ENCODE peak calls at places on chromosomes 1 and 21, in eight cellular contexts. W is left lung, I is WERI-Rb-1, S is neural crest cell, Q is tibial artery, Y is Peyer's patch, F is RWPE2, V is heart left ventricle. D is an unnamed sample.

GRCh38 chr1:3634059-3634800 is 9.4 kb downstream of the TPRG1L start:
- DNase-seq in W (peak; percentile 49), I (no peak), S (no peak), Q (no peak), Y (no peak), F (no peak), V (no peak), D (no peak)

GRCh38 chr1:221217029-221217428 is 337.8 kb downstream of the HLX start:
- DNase-seq in W (no peak), I (no peak), S (no peak), Q (no peak), Y (no peak), F (no peak), V (peak; percentile 48), D (no peak)

GRCh38 chr1:71490432-71490831 is 409.6 kb upstream of the ZRANB2 start:
- DNase-seq in W (no peak), I (no peak), S (no peak), Q (no peak), Y (no peak), F (no peak), V (no peak), D (no peak)

GRCh38 chr1:36717431-36717830 is 234.7 kb upstream of the CSF3R start:
- DNase-seq in W (no peak), I (no peak), S (no peak), Q (no peak), Y (no peak), F (no peak), V (no peak), D (no peak)

GRCh38 chr1:119188926-119189325 is 48.5 kb upstream of the WARS2 start:
- DNase-seq in W (no peak), I (no peak), S (no peak), Q (no peak), Y (no peak), F (no peak), V (no peak), D (no peak)

GRCh38 chr1:43206721-43207228 is 34.6 kb downstream of the CFAP57 start:
- DNase-seq in W (peak; percentile 78), I (no peak), S (no peak), Q (no peak), Y (no peak), F (peak; percentile 93), V (peak; percentile 62), D (peak; percentile 72)

GRCh38 chr1:201171063-201172036 is 17.1 kb upstream of the TMEM9 start:
- DNase-seq in W (peak; percentile 85), I (peak; percentile 99), S (peak; percentile 16), Q (no peak), Y (peak; percentile 41), F (no peak), V (peak; percentile 42), D (no peak)

GRCh38 chr21:44286716-44287632 is 1.3 kb downstream of the AIRE start:
- DNase-seq in W (peak; percentile 74), I (no peak), S (no peak), Q (no peak), Y (no peak), F (no peak), V (peak; percentile 16), D (no peak)

GRCh38 chr1:186958520-186958919 is 129.8 kb downstream of the PLA2G4A start:
- DNase-seq in W (no peak), I (no peak), S (no peak), Q (no peak), Y (no peak), F (no peak), V (no peak), D (no peak)

GRCh38 chr1:204358145-204358544 is 1.6 kb downstream of the PLEKHA6 start:
- DNase-seq in W (no peak), I (peak; percentile 78), S (no peak), Q (no peak), Y (no peak), F (no peak), V (no peak), D (no peak)

GRCh38 chr1:54221113-54221834 is 21.3 kb downstream of the MRPL37 start:
- DNase-seq in W (no peak), I (no peak), S (no peak), Q (no peak), Y (no peak), F (no peak), V (no peak), D (no peak)

GRCh38 chr1:54221867-54222484 is 22.0 kb downstream of the MRPL37 start:
- DNase-seq in W (no peak), I (no peak), S (no peak), Q (no peak), Y (no peak), F (no peak), V (no peak), D (no peak)

GRCh38 chr1:54219688-54220003 is 19.7 kb downstream of the MRPL37 start:
- DNase-seq in W (no peak), I (no peak), S (no peak), Q (no peak), Y (no peak), F (no peak), V (no peak), D (no peak)

GRCh38 chr1:54220004-54220811 is 20.2 kb downstream of the MRPL37 start:
- DNase-seq in W (no peak), I (no peak), S (no peak), Q (no peak), Y (no peak), F (no peak), V (peak; percentile 84), D (no peak)

GRCh38 chr1:54218883-54219687 is 19.1 kb downstream of the MRPL37 start:
- DNase-seq in W (no peak), I (peak; percentile 44), S (no peak), Q (no peak), Y (no peak), F (no peak), V (no peak), D (no peak)
- TF ChIP-seq CTCF in W (no peak), I (no peak), S (no peak), Q (no peak), Y (no peak), F (no peak), V (no peak), D (no peak)

GRCh38 chr1:64241069-64241468 is 37.6 kb downstream of the UBE2U start:
- DNase-seq in W (no peak), I (no peak), S (no peak), Q (no peak), Y (no peak), F (no peak), V (no peak), D (no peak)

GRCh38 chr1:64243757-64244080 is 40.3 kb downstream of the UBE2U start:
- DNase-seq in W (no peak), I (peak; percentile 24), S (no peak), Q (no peak), Y (no peak), F (no peak), V (no peak), D (no peak)

GRCh38 chr1:64245495-64245894 is 42.1 kb downstream of the UBE2U start:
- DNase-seq in W (no peak), I (no peak), S (no peak), Q (no peak), Y (no peak), F (no peak), V (no peak), D (no peak)

GRCh38 chr1:64240209-64240608 is 36.8 kb downstream of the UBE2U start:
- DNase-seq in W (no peak), I (no peak), S (no peak), Q (no peak), Y (no peak), F (no peak), V (no peak), D (no peak)

DNA sequence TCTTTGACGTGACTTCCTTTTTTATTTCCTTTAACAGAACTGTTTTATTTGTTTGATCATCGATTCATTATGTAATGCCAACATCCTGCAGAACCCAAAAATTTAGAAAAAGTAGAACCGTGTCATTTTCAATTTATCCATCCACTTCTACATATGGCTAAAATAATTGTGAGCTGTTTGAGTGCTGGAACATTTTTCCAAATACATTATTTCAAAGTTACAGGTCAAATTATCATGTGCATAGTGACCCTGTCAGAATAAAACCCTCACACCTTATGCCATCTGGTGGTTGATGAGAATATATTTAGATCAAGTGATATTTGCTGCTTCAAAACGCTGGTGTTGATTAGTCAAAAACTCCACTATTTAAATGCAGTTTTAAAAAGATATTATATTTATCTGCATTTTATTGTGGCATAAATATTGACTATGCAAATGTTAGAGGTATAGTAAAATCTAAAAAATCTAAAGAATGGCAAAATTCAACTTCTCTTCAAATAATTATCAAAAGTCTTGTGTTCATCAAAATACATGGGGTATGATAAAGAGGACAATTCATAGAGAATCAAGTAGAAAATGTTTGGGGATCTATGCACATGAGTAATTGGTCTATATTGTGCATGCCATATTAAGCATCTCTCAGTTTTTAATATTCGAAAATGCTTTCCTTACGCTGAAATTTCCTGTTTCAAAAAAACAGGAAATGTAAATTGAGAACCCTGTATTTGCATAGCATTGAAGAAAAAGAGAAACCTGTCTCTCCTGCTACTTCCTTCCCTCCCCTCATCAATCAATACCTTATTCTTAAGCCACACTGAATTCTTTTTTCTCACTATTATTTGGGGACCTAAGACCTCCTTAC is 39.7 kb downstream of the UBE2U start:
- DNase-seq in W (no peak), I (no peak), S (no peak), Q (no peak), Y (no peak), F (no peak), V (no peak), D (no peak)
- TF ChIP-seq CTCF in W (no peak), I (peak; percentile 5), S (peak; percentile 77), Q (peak; percentile 84), Y (peak; percentile 58), F (peak; percentile 79), V (peak; percentile 45), D (peak; percentile 60)

DNA sequence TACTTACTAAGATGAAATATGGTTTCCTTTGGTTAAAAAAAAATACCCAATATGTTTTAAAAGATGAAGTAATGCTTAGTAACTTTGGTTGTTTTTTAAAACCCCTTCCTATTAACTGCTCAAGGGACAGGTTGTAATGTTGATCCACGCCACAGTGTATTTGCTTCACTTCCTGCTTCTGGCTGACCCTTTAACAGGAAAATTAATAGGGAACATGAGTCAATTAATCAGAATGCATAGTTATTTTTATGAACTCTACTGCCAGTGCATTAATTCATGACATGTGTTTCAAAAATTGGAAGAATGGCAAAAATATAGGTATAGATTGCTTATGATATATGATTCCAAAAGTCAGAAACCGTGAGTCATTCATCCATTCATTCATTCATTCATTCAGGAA is 204.9 kb downstream of the SETD4 start:
- DNase-seq in W (no peak), I (no peak), S (no peak), Q (no peak), Y (no peak), F (no peak), V (no peak), D (no peak)
- TF ChIP-seq CTCF in W (no peak), I (no peak), S (no peak), Q (no peak), Y (no peak), F (no peak), V (no peak), D (no peak)

GRCh38 chr1:13714851-13715250 is 14.9 kb downstream of the PRDM2 start:
- DNase-seq in W (no peak), I (no peak), S (no peak), Q (no peak), Y (no peak), F (no peak), V (no peak), D (no peak)
- TF ChIP-seq CTCF in W (no peak), I (no peak), S (peak; percentile 54), Q (no peak), Y (peak; percentile 13), F (no peak), V (peak; percentile 21), D (peak; percentile 67)

GRCh38 chr21:33386222-33386784 is 16.9 kb upstream of the IFNGR2 start:
- DNase-seq in W (no peak), I (no peak), S (no peak), Q (no peak), Y (no peak), F (no peak), V (no peak), D (no peak)
- TF ChIP-seq CTCF in W (no peak), I (peak; percentile 48), S (peak; percentile 32), Q (no peak), Y (no peak), F (no peak), V (no peak), D (no peak)